ENCODE peak calls at places on chromosomes 12 and 14, in seven cellular contexts. M is NAMALWA; C is neural crest cell; W is NCI-H510A; I is HEK293T; R is stimulated activated CD4-positive, alpha-beta T cell treated with anti-CD3 and anti-CD28 coated beads, TNF-alpha, amount 100 ng/mL, for 4 hours; Y is NCI-H774. F is an unnamed sample.

GRCh38 chr14:29444216-29444615 is 483.4 kb downstream of the PRKD1 start:
- DNase-seq in M (no peak), C (no peak), W (no peak), I (no peak), R (no peak), Y (no peak), F (no peak)

GRCh38 chr12:6323340-6323994 is 13.0 kb downstream of the PLEKHG6 start:
- DNase-seq in M (peak; percentile 81), C (peak; percentile 47), W (no peak), I (peak; percentile 65), R (no peak), Y (no peak), F (peak; percentile 70)

GRCh38 chr12:117985182-117985581 is 16.4 kb upstream of the KSR2 start:
- DNase-seq in M (no peak), C (no peak), W (no peak), I (no peak), R (no peak), Y (no peak), F (no peak)

GRCh38 chr12:34108967-34109366 is 86.7 kb downstream of the ALG10 start:
- DNase-seq in M (no peak), C (no peak), W (no peak), I (no peak), R (no peak), Y (no peak), F (no peak)

GRCh38 chr12:24039113-24039525 is 89.6 kb upstream of the SOX5 start:
- DNase-seq in M (no peak), C (no peak), W (no peak), I (no peak), R (no peak), Y (no peak), F (no peak)

GRCh38 chr12:50765325-50765911 is 1.5 kb downstream of the ATF1 start:
- DNase-seq in M (peak; percentile 84), C (peak; percentile 12), W (no peak), I (peak; percentile 31), R (peak; percentile 8), Y (no peak), F (no peak)

GRCh38 chr14:89491701-89492381 is 74.8 kb upstream of the FOXN3 start:
- DNase-seq in M (no peak), C (no peak), W (no peak), I (no peak), R (no peak), Y (no peak), F (no peak)

GRCh38 chr12:109739747-109740693 is 26.4 kb downstream of the FAM222A start:
- DNase-seq in M (peak; percentile 69), C (no peak), W (no peak), I (peak; percentile 62), R (no peak), Y (no peak), F (peak; percentile 37)

GRCh38 chr14:99734406-99735051 is 50.4 kb downstream of the CYP46A1 start:
- DNase-seq in M (no peak), C (no peak), W (no peak), I (no peak), R (no peak), Y (no peak), F (peak; percentile 66)

GRCh38 chr14:94009767-94010166 is 12.7 kb downstream of the CCDC197 start:
- DNase-seq in M (no peak), C (no peak), W (no peak), I (no peak), R (no peak), Y (no peak), F (no peak)

GRCh38 chr12:53180931-53181645 is 363 bp upstream of the CSAD start:
- DNase-seq in M (no peak), C (peak; percentile 77), W (peak; percentile 78), I (peak; percentile 89), R (peak; percentile 56), Y (peak; percentile 90), F (peak; percentile 83)

GRCh38 chr12:132354211-132354981 is 25.0 kb upstream of the GALNT9 start:
- DNase-seq in M (no peak), C (no peak), W (no peak), I (no peak), R (no peak), Y (no peak), F (peak; percentile 52)

GRCh38 chr12:108324678-108325358 is 14.3 kb downstream of the CMKLR1 start:
- DNase-seq in M (no peak), C (no peak), W (no peak), I (no peak), R (no peak), Y (no peak), F (no peak)

GRCh38 chr12:18752280-18752920 is 14.5 kb downstream of the CAPZA3 start:
- DNase-seq in M (no peak), C (no peak), W (no peak), I (no peak), R (no peak), Y (no peak), F (no peak)

GRCh38 chr12:101891462-101891971 is 14.1 kb downstream of the DRAM1 start:
- DNase-seq in M (peak; percentile 29), C (no peak), W (no peak), I (no peak), R (no peak), Y (peak; percentile 34), F (no peak)

GRCh38 chr12:19456176-19456575 is 16.9 kb downstream of the AEBP2 start:
- DNase-seq in M (no peak), C (no peak), W (no peak), I (no peak), R (no peak), Y (no peak), F (no peak)

GRCh38 chr12:108532061-108532848 is 17.2 kb downstream of the FICD start:
- DNase-seq in M (no peak), C (no peak), W (peak; percentile 11), I (peak; percentile 56), R (no peak), Y (no peak), F (no peak)

GRCh38 chr14:85471744-85472143 is 58.2 kb upstream of the FLRT2 start:
- DNase-seq in M (no peak), C (peak; percentile 2), W (no peak), I (no peak), R (no peak), Y (no peak), F (no peak)

GRCh38 chr12:94165670-94166069 is 17.3 kb downstream of the PLXNC1 start:
- DNase-seq in M (no peak), C (no peak), W (no peak), I (no peak), R (no peak), Y (no peak), F (no peak)

GRCh38 chr12:3004655-3005565 is 45.7 kb downstream of the TEAD4 start:
- DNase-seq in M (peak; percentile 50), C (no peak), W (no peak), I (no peak), R (no peak), Y (no peak), F (no peak)

GRCh38 chr14:46717211-46717610 is 65.6 kb upstream of the RPL10L start:
- DNase-seq in M (no peak), C (no peak), W (no peak), I (no peak), R (no peak), Y (no peak), F (no peak)

GRCh38 chr14:72523397-72524157 is 370.3 kb downstream of the DPF3 start:
- DNase-seq in M (no peak), C (no peak), W (no peak), I (no peak), R (no peak), Y (no peak), F (no peak)

GRCh38 chr12:24778486-24779304 is 170.2 kb downstream of the BCAT1 start:
- DNase-seq in M (peak; percentile 82), C (no peak), W (no peak), I (peak; percentile 26), R (no peak), Y (peak; percentile 36), F (no peak)

GRCh38 chr14:100221419-100222218 is 17.3 kb upstream of the YY1 start:
- DNase-seq in M (peak; percentile 85), C (peak; percentile 39), W (peak; percentile 68), I (peak; percentile 54), R (peak; percentile 42), Y (peak; percentile 37), F (peak; percentile 66)

GRCh38 chr14:70018713-70019201 is 139.5 kb downstream of the SMOC1 start:
- DNase-seq in M (no peak), C (no peak), W (no peak), I (no peak), R (no peak), Y (no peak), F (no peak)

GRCh38 chr12:120783197-120783596 is 57.6 kb downstream of the ACADS start:
- DNase-seq in M (no peak), C (no peak), W (no peak), I (no peak), R (no peak), Y (no peak), F (no peak)

GRCh38 chr12:19624401-19624930 is 185.2 kb downstream of the AEBP2 start:
- DNase-seq in M (no peak), C (no peak), W (no peak), I (no peak), R (no peak), Y (no peak), F (no peak)

GRCh38 chr12:108699955-108700563 is 31.3 kb downstream of the CORO1C start:
- DNase-seq in M (no peak), C (no peak), W (no peak), I (no peak), R (no peak), Y (no peak), F (no peak)

F was measured in Right ventricle myocardium inferior.